ENCODE peak calls at places on chromosomes 13 and 19, in seven cellular contexts. One of them, this sample, is unnamed.

GRCh38 chr13:111184685-111185401 is 69.7 kb downstream of the ARHGEF7 start:
- DNase-seq in CD4-positive, alpha-beta T cell: peak; percentile 22
- DNase-seq in stimulated activated CD8-positive, alpha-beta memory T cell treated with anti-CD3 and anti-CD28 coated beads, Interleukin-15, amount 100 ng/mL, for 1 hour: no peak
- DNase-seq in AG09319: no peak
- DNase-seq in H54: no peak
- DNase-seq in Right ventricle myocardium superior: no peak
- DNase-seq in GOT3: no peak
- DNase-seq in this sample: no peak

GRCh38 chr19:6543866-6544347 is 13.1 kb downstream of the TNFSF9 start:
- DNase-seq in CD4-positive, alpha-beta T cell: no peak
- DNase-seq in stimulated activated CD8-positive, alpha-beta memory T cell treated with anti-CD3 and anti-CD28 coated beads, Interleukin-15, amount 100 ng/mL, for 1 hour: no peak
- DNase-seq in AG09319: no peak
- DNase-seq in H54: no peak
- DNase-seq in Right ventricle myocardium superior: no peak
- DNase-seq in GOT3: no peak
- DNase-seq in this sample: no peak

GRCh38 chr13:50829896-50830295 is 13.6 kb downstream of the DLEU7 start:
- DNase-seq in CD4-positive, alpha-beta T cell: no peak
- DNase-seq in stimulated activated CD8-positive, alpha-beta memory T cell treated with anti-CD3 and anti-CD28 coated beads, Interleukin-15, amount 100 ng/mL, for 1 hour: no peak
- DNase-seq in AG09319: peak; percentile 25
- DNase-seq in H54: no peak
- DNase-seq in Right ventricle myocardium superior: no peak
- DNase-seq in GOT3: no peak
- DNase-seq in this sample: no peak

GRCh38 chr19:10769533-10770491 is 51.9 kb downstream of the DNM2 start:
- DNase-seq in CD4-positive, alpha-beta T cell: peak; percentile 16
- DNase-seq in stimulated activated CD8-positive, alpha-beta memory T cell treated with anti-CD3 and anti-CD28 coated beads, Interleukin-15, amount 100 ng/mL, for 1 hour: no peak
- DNase-seq in AG09319: no peak
- DNase-seq in H54: no peak
- DNase-seq in Right ventricle myocardium superior: peak; percentile 73
- DNase-seq in GOT3: no peak
- DNase-seq in this sample: no peak

GRCh38 chr13:81874681-81875661 is 1534.0 kb upstream of the SPRY2 start:
- DNase-seq in CD4-positive, alpha-beta T cell: no peak
- DNase-seq in stimulated activated CD8-positive, alpha-beta memory T cell treated with anti-CD3 and anti-CD28 coated beads, Interleukin-15, amount 100 ng/mL, for 1 hour: no peak
- DNase-seq in AG09319: no peak
- DNase-seq in H54: no peak
- DNase-seq in Right ventricle myocardium superior: no peak
- DNase-seq in GOT3: no peak
- DNase-seq in this sample: no peak

GRCh38 chr13:95296326-95296939 is 4.8 kb downstream of the ABCC4 start:
- DNase-seq in CD4-positive, alpha-beta T cell: peak; percentile 3
- DNase-seq in stimulated activated CD8-positive, alpha-beta memory T cell treated with anti-CD3 and anti-CD28 coated beads, Interleukin-15, amount 100 ng/mL, for 1 hour: no peak
- DNase-seq in AG09319: no peak
- DNase-seq in H54: peak; percentile 49
- DNase-seq in Right ventricle myocardium superior: no peak
- DNase-seq in GOT3: no peak
- DNase-seq in this sample: no peak

GRCh38 chr13:99228737-99229691 is 28.4 kb downstream of the UBAC2 start:
- DNase-seq in CD4-positive, alpha-beta T cell: no peak
- DNase-seq in stimulated activated CD8-positive, alpha-beta memory T cell treated with anti-CD3 and anti-CD28 coated beads, Interleukin-15, amount 100 ng/mL, for 1 hour: no peak
- DNase-seq in AG09319: no peak
- DNase-seq in H54: peak; percentile 63
- DNase-seq in Right ventricle myocardium superior: no peak
- DNase-seq in GOT3: no peak
- DNase-seq in this sample: no peak

GRCh38 chr13:76316998-76317527 is 569.1 kb downstream of the KCTD12 start:
- DNase-seq in CD4-positive, alpha-beta T cell: no peak
- DNase-seq in stimulated activated CD8-positive, alpha-beta memory T cell treated with anti-CD3 and anti-CD28 coated beads, Interleukin-15, amount 100 ng/mL, for 1 hour: no peak
- DNase-seq in AG09319: no peak
- DNase-seq in H54: no peak
- DNase-seq in Right ventricle myocardium superior: no peak
- DNase-seq in GOT3: no peak
- DNase-seq in this sample: no peak

GRCh38 chr13:108313382-108313781 is 43.9 kb downstream of the TNFSF13B start:
- DNase-seq in CD4-positive, alpha-beta T cell: no peak
- DNase-seq in stimulated activated CD8-positive, alpha-beta memory T cell treated with anti-CD3 and anti-CD28 coated beads, Interleukin-15, amount 100 ng/mL, for 1 hour: no peak
- DNase-seq in AG09319: no peak
- DNase-seq in H54: no peak
- DNase-seq in Right ventricle myocardium superior: no peak
- DNase-seq in GOT3: no peak
- DNase-seq in this sample: no peak

GRCh38 chr13:109939105-109939504 is 152.7 kb upstream of the IRS2 start:
- DNase-seq in CD4-positive, alpha-beta T cell: no peak
- DNase-seq in stimulated activated CD8-positive, alpha-beta memory T cell treated with anti-CD3 and anti-CD28 coated beads, Interleukin-15, amount 100 ng/mL, for 1 hour: no peak
- DNase-seq in AG09319: no peak
- DNase-seq in H54: no peak
- DNase-seq in Right ventricle myocardium superior: no peak
- DNase-seq in GOT3: no peak
- DNase-seq in this sample: no peak

GRCh38 chr13:113854238-113855011 is 9.5 kb downstream of the GAS6 start:
- DNase-seq in CD4-positive, alpha-beta T cell: no peak
- DNase-seq in stimulated activated CD8-positive, alpha-beta memory T cell treated with anti-CD3 and anti-CD28 coated beads, Interleukin-15, amount 100 ng/mL, for 1 hour: no peak
- DNase-seq in AG09319: no peak
- DNase-seq in H54: no peak
- DNase-seq in Right ventricle myocardium superior: peak; percentile 78
- DNase-seq in GOT3: no peak
- DNase-seq in this sample: no peak

GRCh38 chr13:94263038-94263437 is 216.4 kb downstream of the DCT start:
- DNase-seq in CD4-positive, alpha-beta T cell: no peak
- DNase-seq in stimulated activated CD8-positive, alpha-beta memory T cell treated with anti-CD3 and anti-CD28 coated beads, Interleukin-15, amount 100 ng/mL, for 1 hour: no peak
- DNase-seq in AG09319: no peak
- DNase-seq in H54: no peak
- DNase-seq in Right ventricle myocardium superior: no peak
- DNase-seq in GOT3: no peak
- DNase-seq in this sample: no peak

GRCh38 chr19:3360494-3361383 is 5.6 kb upstream of the NFIC start:
- DNase-seq in CD4-positive, alpha-beta T cell: peak; percentile 73
- DNase-seq in stimulated activated CD8-positive, alpha-beta memory T cell treated with anti-CD3 and anti-CD28 coated beads, Interleukin-15, amount 100 ng/mL, for 1 hour: peak; percentile 51
- DNase-seq in AG09319: no peak
- DNase-seq in H54: no peak
- DNase-seq in Right ventricle myocardium superior: peak; percentile 88
- DNase-seq in GOT3: no peak
- DNase-seq in this sample: peak; percentile 38

GRCh38 chr13:63880705-63881104 is 2465.1 kb upstream of the PCDH20 start:
- DNase-seq in CD4-positive, alpha-beta T cell: no peak
- DNase-seq in stimulated activated CD8-positive, alpha-beta memory T cell treated with anti-CD3 and anti-CD28 coated beads, Interleukin-15, amount 100 ng/mL, for 1 hour: no peak
- DNase-seq in AG09319: no peak
- DNase-seq in H54: no peak
- DNase-seq in Right ventricle myocardium superior: no peak
- DNase-seq in GOT3: no peak
- DNase-seq in this sample: no peak

GRCh38 chr13:31444266-31444862 is 244.6 kb downstream of the B3GLCT start:
- DNase-seq in CD4-positive, alpha-beta T cell: no peak
- DNase-seq in stimulated activated CD8-positive, alpha-beta memory T cell treated with anti-CD3 and anti-CD28 coated beads, Interleukin-15, amount 100 ng/mL, for 1 hour: no peak
- DNase-seq in AG09319: no peak
- DNase-seq in H54: no peak
- DNase-seq in Right ventricle myocardium superior: peak; percentile 51
- DNase-seq in GOT3: no peak
- DNase-seq in this sample: no peak

GRCh38 chr19:18194554-18195238 is 1.7 kb downstream of the MPV17L2 start:
- DNase-seq in CD4-positive, alpha-beta T cell: peak; percentile 18
- DNase-seq in stimulated activated CD8-positive, alpha-beta memory T cell treated with anti-CD3 and anti-CD28 coated beads, Interleukin-15, amount 100 ng/mL, for 1 hour: no peak
- DNase-seq in AG09319: no peak
- DNase-seq in H54: no peak
- DNase-seq in Right ventricle myocardium superior: peak; percentile 56
- DNase-seq in GOT3: no peak
- DNase-seq in this sample: peak; percentile 26

GRCh38 chr19:23795462-23795861 is 36.8 kb upstream of the ZNF681 start:
- DNase-seq in CD4-positive, alpha-beta T cell: no peak
- DNase-seq in stimulated activated CD8-positive, alpha-beta memory T cell treated with anti-CD3 and anti-CD28 coated beads, Interleukin-15, amount 100 ng/mL, for 1 hour: no peak
- DNase-seq in AG09319: no peak
- DNase-seq in H54: no peak
- DNase-seq in Right ventricle myocardium superior: no peak
- DNase-seq in GOT3: no peak
- DNase-seq in this sample: no peak

GRCh38 chr19:18292460-18292809 is 11.0 kb upstream of the JUND start:
- DNase-seq in CD4-positive, alpha-beta T cell: no peak
- DNase-seq in stimulated activated CD8-positive, alpha-beta memory T cell treated with anti-CD3 and anti-CD28 coated beads, Interleukin-15, amount 100 ng/mL, for 1 hour: no peak
- DNase-seq in AG09319: no peak
- DNase-seq in H54: no peak
- DNase-seq in Right ventricle myocardium superior: no peak
- DNase-seq in GOT3: no peak
- DNase-seq in this sample: peak; percentile 39

GRCh38 chr19:51740356-51740755 is 11.3 kb downstream of the FPR1 start:
- DNase-seq in CD4-positive, alpha-beta T cell: no peak
- DNase-seq in stimulated activated CD8-positive, alpha-beta memory T cell treated with anti-CD3 and anti-CD28 coated beads, Interleukin-15, amount 100 ng/mL, for 1 hour: no peak
- DNase-seq in AG09319: no peak
- DNase-seq in H54: no peak
- DNase-seq in Right ventricle myocardium superior: no peak
- DNase-seq in GOT3: no peak
- DNase-seq in this sample: no peak

GRCh38 chr19:51664997-51665396 is 18.4 kb upstream of the SIGLEC14 start:
- DNase-seq in CD4-positive, alpha-beta T cell: no peak
- DNase-seq in stimulated activated CD8-positive, alpha-beta memory T cell treated with anti-CD3 and anti-CD28 coated beads, Interleukin-15, amount 100 ng/mL, for 1 hour: no peak
- DNase-seq in AG09319: no peak
- DNase-seq in H54: no peak
- DNase-seq in Right ventricle myocardium superior: no peak
- DNase-seq in GOT3: no peak
- DNase-seq in this sample: no peak

GRCh38 chr19:47380559-47380958 is 31.4 kb downstream of the DHX34 start:
- DNase-seq in CD4-positive, alpha-beta T cell: no peak
- DNase-seq in stimulated activated CD8-positive, alpha-beta memory T cell treated with anti-CD3 and anti-CD28 coated beads, Interleukin-15, amount 100 ng/mL, for 1 hour: no peak
- DNase-seq in AG09319: no peak
- DNase-seq in H54: no peak
- DNase-seq in Right ventricle myocardium superior: no peak
- DNase-seq in GOT3: no peak
- DNase-seq in this sample: no peak

GRCh38 chr13:40394304-40394983 is 272.0 kb downstream of the FOXO1 start:
- DNase-seq in CD4-positive, alpha-beta T cell: no peak
- DNase-seq in stimulated activated CD8-positive, alpha-beta memory T cell treated with anti-CD3 and anti-CD28 coated beads, Interleukin-15, amount 100 ng/mL, for 1 hour: no peak
- DNase-seq in AG09319: no peak
- DNase-seq in H54: no peak
- DNase-seq in Right ventricle myocardium superior: no peak
- DNase-seq in GOT3: no peak
- DNase-seq in this sample: no peak

GRCh38 chr13:44912617-44913016 is 76.7 kb downstream of the NUFIP1 start:
- DNase-seq in CD4-positive, alpha-beta T cell: no peak
- DNase-seq in stimulated activated CD8-positive, alpha-beta memory T cell treated with anti-CD3 and anti-CD28 coated beads, Interleukin-15, amount 100 ng/mL, for 1 hour: no peak
- DNase-seq in AG09319: no peak
- DNase-seq in H54: no peak
- DNase-seq in Right ventricle myocardium superior: no peak
- DNase-seq in GOT3: no peak
- DNase-seq in this sample: no peak

GRCh38 chr13:51804295-51805172 is 571 bp upstream of the DHRS12 start:
- DNase-seq in CD4-positive, alpha-beta T cell: no peak
- DNase-seq in stimulated activated CD8-positive, alpha-beta memory T cell treated with anti-CD3 and anti-CD28 coated beads, Interleukin-15, amount 100 ng/mL, for 1 hour: no peak
- DNase-seq in AG09319: no peak
- DNase-seq in H54: no peak
- DNase-seq in Right ventricle myocardium superior: no peak
- DNase-seq in GOT3: no peak
- DNase-seq in this sample: no peak

GRCh38 chr19:10010247-10010691 is at the start of gene COL5A3:
- DNase-seq in CD4-positive, alpha-beta T cell: no peak
- DNase-seq in stimulated activated CD8-positive, alpha-beta memory T cell treated with anti-CD3 and anti-CD28 coated beads, Interleukin-15, amount 100 ng/mL, for 1 hour: no peak
- DNase-seq in AG09319: no peak
- DNase-seq in H54: no peak
- DNase-seq in Right ventricle myocardium superior: peak; percentile 84
- DNase-seq in GOT3: peak; percentile 10
- DNase-seq in this sample: no peak

GRCh38 chr19:51948979-51949378 is 21.7 kb downstream of the ZNF613 start:
- DNase-seq in CD4-positive, alpha-beta T cell: no peak
- DNase-seq in stimulated activated CD8-positive, alpha-beta memory T cell treated with anti-CD3 and anti-CD28 coated beads, Interleukin-15, amount 100 ng/mL, for 1 hour: no peak
- DNase-seq in AG09319: no peak
- DNase-seq in H54: no peak
- DNase-seq in Right ventricle myocardium superior: no peak
- DNase-seq in GOT3: no peak
- DNase-seq in this sample: no peak

This sample was measured in activated T-helper 2 cell treated with anti-CD3 and anti-CD28 coated beads, Interferon-gamma antibody, Interleukin-2, Interleukin-4, amounts not matched to agents 10 μg/mL and 5 μg/mL and 100 μg/mL, durations not matched to agents 14 hours and 24 hours and 36 hours.